ENCODE peak calls at places on chromosome 9, in ten cellular contexts. One of them, this sample, is unnamed.

GRCh38 chr9:93061260-93061751 is 2.8 kb downstream of the SUSD3 start:
- DNase-seq in LoVo: no peak
- DNase-seq in CD4-positive, alpha-beta T cell: no peak
- DNase-seq in sciatic nerve: no peak
- DNase-seq in psoas muscle: no peak
- DNase-seq in ureter: no peak
- DNase-seq in HEK293T: no peak
- DNase-seq in epithelial cell of prostate: no peak
- DNase-seq in astrocyte of the spinal cord: no peak
- DNase-seq in stimulated activated CD4-positive, alpha-beta T cell treated with anti-CD3 and anti-CD28 coated beads, Interleukin-2, amount 100 ng/mL, for 48 hours: no peak
- DNase-seq in this sample: no peak

GRCh38 chr9:109945571-109945970 is 165.6 kb downstream of the PALM2AKAP2 start:
- DNase-seq in LoVo: no peak
- DNase-seq in CD4-positive, alpha-beta T cell: no peak
- DNase-seq in sciatic nerve: no peak
- DNase-seq in psoas muscle: no peak
- DNase-seq in ureter: no peak
- DNase-seq in HEK293T: no peak
- DNase-seq in epithelial cell of prostate: no peak
- DNase-seq in astrocyte of the spinal cord: no peak
- DNase-seq in stimulated activated CD4-positive, alpha-beta T cell treated with anti-CD3 and anti-CD28 coated beads, Interleukin-2, amount 100 ng/mL, for 48 hours: no peak
- DNase-seq in this sample: no peak

GRCh38 chr9:69797680-69798079 is 22.9 kb upstream of the CFAP95 start:
- DNase-seq in LoVo: no peak
- DNase-seq in CD4-positive, alpha-beta T cell: no peak
- DNase-seq in sciatic nerve: no peak
- DNase-seq in psoas muscle: no peak
- DNase-seq in ureter: no peak
- DNase-seq in HEK293T: no peak
- DNase-seq in epithelial cell of prostate: no peak
- DNase-seq in astrocyte of the spinal cord: no peak
- DNase-seq in stimulated activated CD4-positive, alpha-beta T cell treated with anti-CD3 and anti-CD28 coated beads, Interleukin-2, amount 100 ng/mL, for 48 hours: no peak
- DNase-seq in this sample: no peak

GRCh38 chr9:101574773-101575333 is 19.9 kb downstream of the PPP3R2 start:
- DNase-seq in LoVo: no peak
- DNase-seq in CD4-positive, alpha-beta T cell: no peak
- DNase-seq in sciatic nerve: no peak
- DNase-seq in psoas muscle: no peak
- DNase-seq in ureter: no peak
- DNase-seq in HEK293T: no peak
- DNase-seq in epithelial cell of prostate: no peak
- DNase-seq in astrocyte of the spinal cord: no peak
- DNase-seq in stimulated activated CD4-positive, alpha-beta T cell treated with anti-CD3 and anti-CD28 coated beads, Interleukin-2, amount 100 ng/mL, for 48 hours: no peak
- DNase-seq in this sample: no peak

GRCh38 chr9:27679338-27679737 is 106.1 kb upstream of the C9orf72 start:
- DNase-seq in LoVo: no peak
- DNase-seq in CD4-positive, alpha-beta T cell: no peak
- DNase-seq in sciatic nerve: no peak
- DNase-seq in psoas muscle: no peak
- DNase-seq in ureter: no peak
- DNase-seq in HEK293T: no peak
- DNase-seq in epithelial cell of prostate: no peak
- DNase-seq in astrocyte of the spinal cord: no peak
- DNase-seq in stimulated activated CD4-positive, alpha-beta T cell treated with anti-CD3 and anti-CD28 coated beads, Interleukin-2, amount 100 ng/mL, for 48 hours: no peak
- DNase-seq in this sample: no peak

GRCh38 chr9:112447283-112447761 is 39.3 kb upstream of the KIAA1958 start:
- DNase-seq in LoVo: no peak
- DNase-seq in CD4-positive, alpha-beta T cell: no peak
- DNase-seq in sciatic nerve: no peak
- DNase-seq in psoas muscle: no peak
- DNase-seq in ureter: no peak
- DNase-seq in HEK293T: no peak
- DNase-seq in epithelial cell of prostate: peak
- DNase-seq in astrocyte of the spinal cord: no peak
- DNase-seq in stimulated activated CD4-positive, alpha-beta T cell treated with anti-CD3 and anti-CD28 coated beads, Interleukin-2, amount 100 ng/mL, for 48 hours: no peak
- DNase-seq in this sample: no peak

GRCh38 chr9:121855476-121855875 is 204.0 kb downstream of the DAB2IP start:
- DNase-seq in LoVo: no peak
- DNase-seq in CD4-positive, alpha-beta T cell: no peak
- DNase-seq in sciatic nerve: peak
- DNase-seq in psoas muscle: no peak
- DNase-seq in ureter: peak
- DNase-seq in HEK293T: no peak
- DNase-seq in epithelial cell of prostate: no peak
- DNase-seq in astrocyte of the spinal cord: no peak
- DNase-seq in stimulated activated CD4-positive, alpha-beta T cell treated with anti-CD3 and anti-CD28 coated beads, Interleukin-2, amount 100 ng/mL, for 48 hours: no peak
- DNase-seq in this sample: no peak

GRCh38 chr9:76373173-76373771 is 21.0 kb downstream of the RFK start:
- DNase-seq in LoVo: peak
- DNase-seq in CD4-positive, alpha-beta T cell: no peak
- DNase-seq in sciatic nerve: peak
- DNase-seq in psoas muscle: peak
- DNase-seq in ureter: peak
- DNase-seq in HEK293T: no peak
- DNase-seq in epithelial cell of prostate: no peak
- DNase-seq in astrocyte of the spinal cord: peak
- DNase-seq in stimulated activated CD4-positive, alpha-beta T cell treated with anti-CD3 and anti-CD28 coated beads, Interleukin-2, amount 100 ng/mL, for 48 hours: no peak
- DNase-seq in this sample: no peak

GRCh38 chr9:12658531-12659209 is 34.5 kb upstream of the TYRP1 start:
- DNase-seq in LoVo: no peak
- DNase-seq in CD4-positive, alpha-beta T cell: no peak
- DNase-seq in sciatic nerve: peak
- DNase-seq in psoas muscle: no peak
- DNase-seq in ureter: no peak
- DNase-seq in HEK293T: no peak
- DNase-seq in epithelial cell of prostate: no peak
- DNase-seq in astrocyte of the spinal cord: no peak
- DNase-seq in stimulated activated CD4-positive, alpha-beta T cell treated with anti-CD3 and anti-CD28 coated beads, Interleukin-2, amount 100 ng/mL, for 48 hours: no peak
- DNase-seq in this sample: no peak

GRCh38 chr9:107131108-107131799 is 151.8 kb upstream of the RAD23B start:
- DNase-seq in LoVo: peak
- DNase-seq in CD4-positive, alpha-beta T cell: no peak
- DNase-seq in sciatic nerve: no peak
- DNase-seq in psoas muscle: no peak
- DNase-seq in ureter: no peak
- DNase-seq in HEK293T: no peak
- DNase-seq in epithelial cell of prostate: no peak
- DNase-seq in astrocyte of the spinal cord: no peak
- DNase-seq in stimulated activated CD4-positive, alpha-beta T cell treated with anti-CD3 and anti-CD28 coated beads, Interleukin-2, amount 100 ng/mL, for 48 hours: no peak
- DNase-seq in this sample: no peak